ENCODE peak calls at places on chromosome 20, in six cellular contexts. One of them, this sample, is unnamed.

GRCh38 chr20:23639490-23639958 is 1.8 kb upstream of the CST3 start:
- DNase-seq in CD4-positive, CD25-positive, alpha-beta regulatory T cell: no peak
- DNase-seq in neural progenitor cell: no peak
- DNase-seq in cardiac muscle cell: no peak
- DNase-seq in upper lobe of left lung: no peak
- DNase-seq in ovary: no peak
- DNase-seq in this sample: no peak

GRCh38 chr20:1266167-1266973 is at the start of gene SNPH:
- DNase-seq in neural progenitor cell: peak; percentile 79
- DNase-seq in CD4-positive, CD25-positive, alpha-beta regulatory T cell: peak; percentile 88
- DNase-seq in upper lobe of left lung: peak; percentile 72
- DNase-seq in cardiac muscle cell: peak; percentile 83
- DNase-seq in ovary: peak; percentile 66
- DNase-seq in this sample: peak; percentile 92

GRCh38 chr20:25039697-25040437 is 18.1 kb downstream of the ACSS1 start:
- DNase-seq in cardiac muscle cell: peak; percentile 96
- DNase-seq in CD4-positive, CD25-positive, alpha-beta regulatory T cell: no peak
- DNase-seq in neural progenitor cell: no peak
- DNase-seq in ovary: peak; percentile 89
- DNase-seq in upper lobe of left lung: peak; percentile 91
- DNase-seq in this sample: peak; percentile 86

GRCh38 chr20:53524589-53525311 is 68.9 kb downstream of the ZNF217 start:
- DNase-seq in neural progenitor cell: peak; percentile 9
- DNase-seq in upper lobe of left lung: no peak
- DNase-seq in CD4-positive, CD25-positive, alpha-beta regulatory T cell: no peak
- DNase-seq in ovary: no peak
- DNase-seq in cardiac muscle cell: no peak
- DNase-seq in this sample: no peak

GRCh38 chr20:1061484-1062221 is 56.7 kb upstream of the PSMF1 start:
- DNase-seq in neural progenitor cell: no peak
- DNase-seq in CD4-positive, CD25-positive, alpha-beta regulatory T cell: no peak
- DNase-seq in ovary: no peak
- DNase-seq in cardiac muscle cell: no peak
- DNase-seq in upper lobe of left lung: no peak
- DNase-seq in this sample: no peak

GRCh38 chr20:49909499-49910339 is 5.6 kb downstream of the SPATA2 start:
- DNase-seq in ovary: no peak
- DNase-seq in neural progenitor cell: peak; percentile 71
- DNase-seq in cardiac muscle cell: no peak
- DNase-seq in upper lobe of left lung: no peak
- DNase-seq in CD4-positive, CD25-positive, alpha-beta regulatory T cell: no peak
- DNase-seq in this sample: no peak

GRCh38 chr20:25382704-25383370 is 7.8 kb downstream of the ABHD12 start:
- DNase-seq in upper lobe of left lung: no peak
- DNase-seq in cardiac muscle cell: no peak
- DNase-seq in CD4-positive, CD25-positive, alpha-beta regulatory T cell: no peak
- DNase-seq in neural progenitor cell: no peak
- DNase-seq in ovary: no peak
- DNase-seq in this sample: no peak

GRCh38 chr20:1184638-1185315 is at the start of gene TMEM74B:
- DNase-seq in neural progenitor cell: peak; percentile 50
- DNase-seq in cardiac muscle cell: no peak
- DNase-seq in CD4-positive, CD25-positive, alpha-beta regulatory T cell: no peak
- DNase-seq in ovary: no peak
- DNase-seq in upper lobe of left lung: no peak
- DNase-seq in this sample: no peak

GRCh38 chr20:59007758-59008511 is 881 bp upstream of the CTSZ start:
- DNase-seq in cardiac muscle cell: no peak
- DNase-seq in ovary: no peak
- DNase-seq in upper lobe of left lung: peak; percentile 66
- DNase-seq in neural progenitor cell: no peak
- DNase-seq in CD4-positive, CD25-positive, alpha-beta regulatory T cell: no peak
- DNase-seq in this sample: peak; percentile 89

GRCh38 chr20:33561981-33562601 is 72.2 kb downstream of the CBFA2T2 start:
- DNase-seq in CD4-positive, CD25-positive, alpha-beta regulatory T cell: no peak
- DNase-seq in cardiac muscle cell: peak; percentile 94
- DNase-seq in ovary: peak; percentile 73
- DNase-seq in upper lobe of left lung: peak; percentile 41
- DNase-seq in neural progenitor cell: peak; percentile 22
- DNase-seq in this sample: peak; percentile 59

GRCh38 chr20:10404023-10404628 is 29.9 kb downstream of the MKKS start:
- DNase-seq in upper lobe of left lung: no peak
- DNase-seq in cardiac muscle cell: no peak
- DNase-seq in neural progenitor cell: no peak
- DNase-seq in ovary: no peak
- DNase-seq in CD4-positive, CD25-positive, alpha-beta regulatory T cell: no peak
- DNase-seq in this sample: no peak

GRCh38 chr20:38132156-38132909 is 32.7 kb downstream of the TGM2 start:
- DNase-seq in ovary: no peak
- DNase-seq in CD4-positive, CD25-positive, alpha-beta regulatory T cell: no peak
- DNase-seq in neural progenitor cell: no peak
- DNase-seq in cardiac muscle cell: no peak
- DNase-seq in upper lobe of left lung: no peak
- DNase-seq in this sample: peak; percentile 61

GRCh38 chr20:2312876-2313275 is 17.1 kb downstream of the TGM3 start:
- DNase-seq in upper lobe of left lung: no peak
- DNase-seq in neural progenitor cell: no peak
- DNase-seq in cardiac muscle cell: no peak
- DNase-seq in ovary: no peak
- DNase-seq in CD4-positive, CD25-positive, alpha-beta regulatory T cell: no peak
- DNase-seq in this sample: no peak

GRCh38 chr20:50508171-50508761 is 1.9 kb upstream of the PTPN1 start:
- DNase-seq in ovary: no peak
- DNase-seq in neural progenitor cell: peak; percentile 28
- DNase-seq in cardiac muscle cell: no peak
- DNase-seq in upper lobe of left lung: no peak
- DNase-seq in CD4-positive, CD25-positive, alpha-beta regulatory T cell: no peak
- DNase-seq in this sample: no peak

GRCh38 chr20:11379257-11380011 is 538.3 kb upstream of the BTBD3 start:
- DNase-seq in neural progenitor cell: peak; percentile 87
- DNase-seq in ovary: no peak
- DNase-seq in CD4-positive, CD25-positive, alpha-beta regulatory T cell: no peak
- DNase-seq in upper lobe of left lung: no peak
- DNase-seq in cardiac muscle cell: peak; percentile 65
- DNase-seq in this sample: no peak

GRCh38 chr20:58233881-58234528 is 5.6 kb upstream of the ANKRD60 start:
- DNase-seq in ovary: no peak
- DNase-seq in CD4-positive, CD25-positive, alpha-beta regulatory T cell: peak; percentile 33
- DNase-seq in upper lobe of left lung: no peak
- DNase-seq in cardiac muscle cell: peak; percentile 18
- DNase-seq in neural progenitor cell: peak; percentile 72
- DNase-seq in this sample: peak; percentile 82

GRCh38 chr20:61500791-61501321 is 248.8 kb downstream of the CDH4 start:
- DNase-seq in cardiac muscle cell: peak; percentile 4
- DNase-seq in neural progenitor cell: no peak
- DNase-seq in upper lobe of left lung: no peak
- DNase-seq in ovary: no peak
- DNase-seq in CD4-positive, CD25-positive, alpha-beta regulatory T cell: peak; percentile 37
- DNase-seq in this sample: no peak

GRCh38 chr20:61764471-61765020 is 301.1 kb downstream of the TAF4 start:
- DNase-seq in neural progenitor cell: no peak
- DNase-seq in ovary: no peak
- DNase-seq in cardiac muscle cell: no peak
- DNase-seq in CD4-positive, CD25-positive, alpha-beta regulatory T cell: no peak
- DNase-seq in upper lobe of left lung: no peak
- DNase-seq in this sample: peak; percentile 58

GRCh38 chr20:48489656-48490055 is 338.1 kb downstream of the PREX1 start:
- DNase-seq in CD4-positive, CD25-positive, alpha-beta regulatory T cell: no peak
- DNase-seq in upper lobe of left lung: no peak
- DNase-seq in neural progenitor cell: peak; percentile 36
- DNase-seq in cardiac muscle cell: no peak
- DNase-seq in ovary: no peak
- DNase-seq in this sample: no peak

GRCh38 chr20:3752386-3752759 is 15.2 kb downstream of the ADISSP start:
- DNase-seq in CD4-positive, CD25-positive, alpha-beta regulatory T cell: no peak
- DNase-seq in upper lobe of left lung: no peak
- DNase-seq in cardiac muscle cell: no peak
- DNase-seq in neural progenitor cell: no peak
- DNase-seq in ovary: no peak
- DNase-seq in this sample: no peak
- H3K4me3 ChIP-seq in CD4-positive, CD25-positive, alpha-beta regulatory T cell: no peak overlapping the region
- H3K4me3 ChIP-seq in upper lobe of left lung: peak overlapping the region; percentile 41
- H3K4me3 ChIP-seq in cardiac muscle cell: no peak overlapping the region
- H3K4me3 ChIP-seq in neural progenitor cell: peak overlapping the region; percentile 45
- H3K4me3 ChIP-seq in ovary: no peak overlapping the region
- H3K4me3 ChIP-seq in this sample: no peak overlapping the region

GRCh38 chr20:20002101-20002998 is 14.8 kb upstream of the NAA20 start:
- DNase-seq in cardiac muscle cell: peak; percentile 51
- DNase-seq in neural progenitor cell: no peak
- DNase-seq in ovary: no peak
- DNase-seq in upper lobe of left lung: no peak
- DNase-seq in CD4-positive, CD25-positive, alpha-beta regulatory T cell: no peak
- DNase-seq in this sample: no peak
- H3K4me3 ChIP-seq in cardiac muscle cell: no peak overlapping the region
- H3K4me3 ChIP-seq in neural progenitor cell: no peak overlapping the region
- H3K4me3 ChIP-seq in ovary: no peak overlapping the region
- H3K4me3 ChIP-seq in upper lobe of left lung: no peak overlapping the region
- H3K4me3 ChIP-seq in CD4-positive, CD25-positive, alpha-beta regulatory T cell: no peak overlapping the region
- H3K4me3 ChIP-seq in this sample: no peak overlapping the region

GRCh38 chr20:41316009-41316408 is 1.5 kb downstream of the ZHX3 start:
- DNase-seq in upper lobe of left lung: no peak
- DNase-seq in cardiac muscle cell: no peak
- DNase-seq in neural progenitor cell: no peak
- DNase-seq in ovary: no peak
- DNase-seq in CD4-positive, CD25-positive, alpha-beta regulatory T cell: no peak
- DNase-seq in this sample: no peak
- H3K4me3 ChIP-seq in upper lobe of left lung: peak overlapping the region; percentile 80
- H3K4me3 ChIP-seq in cardiac muscle cell: no peak overlapping the region
- H3K4me3 ChIP-seq in neural progenitor cell: no peak overlapping the region
- H3K4me3 ChIP-seq in ovary: peak overlapping the region; percentile 85
- H3K4me3 ChIP-seq in CD4-positive, CD25-positive, alpha-beta regulatory T cell: peak overlapping the region; percentile 64
- H3K4me3 ChIP-seq in this sample: peak overlapping the region; percentile 96

DNA sequence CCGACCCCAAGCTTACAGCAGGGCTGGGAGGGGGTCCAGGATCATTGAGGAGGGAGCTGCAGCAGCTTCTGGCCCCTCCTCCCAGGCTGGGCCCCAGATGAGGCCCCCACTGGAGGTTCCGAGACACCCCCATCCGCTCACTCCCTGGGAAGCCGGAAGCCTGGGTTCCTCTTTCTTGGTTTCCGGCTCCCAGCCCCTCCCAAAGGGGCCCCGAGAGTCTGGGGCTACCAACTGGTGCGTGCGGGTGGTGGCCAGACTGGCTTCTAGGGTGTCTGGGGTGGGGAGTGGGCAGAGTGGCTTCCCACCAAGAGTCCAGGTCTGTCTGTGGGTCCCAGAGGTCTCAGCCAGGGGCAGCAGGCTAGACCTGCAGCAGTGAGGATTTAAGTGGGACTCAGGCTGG is 2.2 kb downstream of the RGS19 start:
- DNase-seq in neural progenitor cell: no peak
- DNase-seq in ovary: no peak
- DNase-seq in cardiac muscle cell: no peak
- DNase-seq in CD4-positive, CD25-positive, alpha-beta regulatory T cell: peak; percentile 76
- DNase-seq in upper lobe of left lung: peak; percentile 48
- DNase-seq in this sample: no peak
- H3K4me3 ChIP-seq in neural progenitor cell: no peak overlapping the region
- H3K4me3 ChIP-seq in ovary: no peak overlapping the region
- H3K4me3 ChIP-seq in cardiac muscle cell: no peak overlapping the region
- H3K4me3 ChIP-seq in CD4-positive, CD25-positive, alpha-beta regulatory T cell: peak overlapping the region; percentile 78
- H3K4me3 ChIP-seq in upper lobe of left lung: peak overlapping the region; percentile 80
- H3K4me3 ChIP-seq in this sample: no peak overlapping the region

DNA sequence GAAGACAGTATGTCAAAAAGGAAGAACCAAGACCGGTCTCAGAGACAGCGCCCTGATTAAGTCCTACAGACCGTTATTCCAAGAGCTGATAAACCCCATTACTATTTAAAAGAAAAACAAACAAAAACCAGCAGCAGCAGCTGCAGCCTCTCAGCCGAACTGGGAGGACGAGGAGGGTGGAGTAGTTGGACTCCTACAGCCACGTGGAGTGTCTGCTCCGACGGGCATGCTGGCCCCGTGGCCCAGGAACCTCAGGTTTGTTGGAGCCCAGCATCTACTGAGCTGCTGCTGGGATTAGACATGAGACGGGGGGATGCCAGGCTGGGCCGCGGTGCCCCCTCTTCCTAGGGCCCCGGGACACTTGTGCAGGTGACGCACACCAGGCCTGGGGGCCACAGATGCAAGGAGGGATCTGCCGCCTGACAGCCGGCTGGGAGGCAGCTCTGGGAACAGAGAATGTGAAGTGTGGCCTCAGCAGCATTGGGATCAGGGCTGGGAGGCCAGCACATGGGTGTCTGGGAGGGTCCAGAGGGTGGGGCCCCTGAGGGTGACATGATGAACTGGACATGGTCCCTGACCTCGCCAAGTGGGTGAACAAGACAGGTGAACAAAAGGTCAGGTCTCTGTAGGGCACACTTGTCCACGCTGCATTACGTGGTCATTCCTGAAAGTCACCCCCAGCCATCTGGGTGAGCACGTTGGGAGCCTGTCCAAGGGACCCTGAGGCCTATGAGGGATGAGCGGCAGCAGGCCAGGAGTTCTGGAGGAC is 2.9 kb upstream of the ZBTB46 start:
- DNase-seq in cardiac muscle cell: no peak
- DNase-seq in neural progenitor cell: no peak
- DNase-seq in upper lobe of left lung: no peak
- DNase-seq in CD4-positive, CD25-positive, alpha-beta regulatory T cell: no peak
- DNase-seq in ovary: peak; percentile 56
- DNase-seq in this sample: no peak
- H3K4me3 ChIP-seq in cardiac muscle cell: no peak overlapping the region
- H3K4me3 ChIP-seq in neural progenitor cell: no peak overlapping the region
- H3K4me3 ChIP-seq in upper lobe of left lung: no peak overlapping the region
- H3K4me3 ChIP-seq in CD4-positive, CD25-positive, alpha-beta regulatory T cell: no peak overlapping the region
- H3K4me3 ChIP-seq in ovary: no peak overlapping the region
- H3K4me3 ChIP-seq in this sample: no peak overlapping the region

DNA sequence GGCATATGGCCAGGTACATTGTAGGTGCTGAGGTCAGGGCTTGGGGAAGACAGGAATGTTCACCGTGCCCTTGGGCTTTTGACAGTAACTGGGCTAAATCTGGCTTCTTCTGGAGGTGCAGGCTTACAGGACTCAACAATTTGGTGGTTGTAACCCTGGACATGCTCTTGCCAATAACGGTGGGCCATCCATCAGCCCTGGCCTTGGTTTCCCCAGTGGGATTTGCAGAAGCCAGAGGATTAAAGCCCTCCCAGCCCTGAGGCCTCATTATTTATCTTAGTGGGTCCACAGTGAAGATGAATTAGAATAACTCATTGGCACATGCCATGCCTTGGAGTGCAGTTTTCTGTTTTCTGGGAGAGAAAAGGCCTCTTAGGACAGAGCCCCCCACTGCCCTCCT is 44.0 kb downstream of the TOX2 start:
- DNase-seq in CD4-positive, CD25-positive, alpha-beta regulatory T cell: no peak
- DNase-seq in neural progenitor cell: no peak
- DNase-seq in ovary: no peak
- DNase-seq in cardiac muscle cell: no peak
- DNase-seq in upper lobe of left lung: no peak
- DNase-seq in this sample: no peak
- H3K4me3 ChIP-seq in CD4-positive, CD25-positive, alpha-beta regulatory T cell: peak overlapping the region; percentile 68
- H3K4me3 ChIP-seq in neural progenitor cell: no peak overlapping the region
- H3K4me3 ChIP-seq in ovary: no peak overlapping the region
- H3K4me3 ChIP-seq in cardiac muscle cell: no peak overlapping the region
- H3K4me3 ChIP-seq in upper lobe of left lung: no peak overlapping the region
- H3K4me3 ChIP-seq in this sample: no peak overlapping the region

This sample was measured in aorta.